ENCODE peak calls at places on chromosome 9, in five cellular contexts. N, Z, M, I and W are unnamed samples.
A peak's percentile ranks its signal among the peaks of the same experiment; 100 is the strongest.

GRCh38 chr9:20227166-20227874 is 395.0 kb downstream of the MLLT3 start:
- DNase-seq in N (no peak), Z (no peak), M (no peak), I (no peak), W (no peak)

GRCh38 chr9:8366161-8366926 is 566.8 kb upstream of the DMAC1 start:
- DNase-seq in N (no peak), Z (no peak), M (peak; percentile 35), I (peak; percentile 68), W (no peak)

GRCh38 chr9:36843964-36844363 is 190.1 kb downstream of the PAX5 start:
- DNase-seq in N (no peak), Z (no peak), M (no peak), I (no peak), W (no peak)

GRCh38 chr9:124306098-124306735 is 48.5 kb downstream of the NEK6 start:
- DNase-seq in N (no peak), Z (no peak), M (peak; percentile 96), I (peak; percentile 86), W (no peak)

GRCh38 chr9:6034954-6035353 is 19.5 kb upstream of the RANBP6 start:
- DNase-seq in N (no peak), Z (no peak), M (no peak), I (no peak), W (no peak)

GRCh38 chr9:122186301-122186700 is 26.6 kb downstream of the MORN5 start:
- DNase-seq in N (no peak), Z (no peak), M (no peak), I (no peak), W (no peak)

GRCh38 chr9:32251539-32251938 is 132.9 kb upstream of the ACO1 start:
- DNase-seq in N (no peak), Z (peak; percentile 39), M (peak; percentile 20), I (peak; percentile 49), W (peak; percentile 70)

GRCh38 chr9:105676351-105676923 is 14.2 kb downstream of the TAL2 start:
- DNase-seq in N (no peak), Z (no peak), M (no peak), I (no peak), W (no peak)

GRCh38 chr9:108599571-108599970 is 256.2 kb downstream of the ACTL7B start:
- DNase-seq in N (no peak), Z (no peak), M (no peak), I (no peak), W (no peak)

GRCh38 chr9:71929223-71929622 is 17.8 kb downstream of the C9orf85 start:
- DNase-seq in N (no peak), Z (no peak), M (peak; percentile 82), I (peak; percentile 18), W (no peak)

GRCh38 chr9:112550531-112550930 is 63.9 kb downstream of the KIAA1958 start:
- DNase-seq in N (no peak), Z (no peak), M (no peak), I (no peak), W (no peak)

GRCh38 chr9:109745335-109746283 is 34.4 kb upstream of the PALM2AKAP2 start:
- DNase-seq in N (no peak), Z (peak; percentile 55), M (peak; percentile 75), I (no peak), W (peak; percentile 54)

GRCh38 chr9:133188006-133188842 is 20.8 kb downstream of the OBP2B start:
- DNase-seq in N (no peak), Z (peak; percentile 65), M (no peak), I (no peak), W (peak; percentile 80)

GRCh38 chr9:131111186-131111853 is 14.1 kb upstream of the NUP214 start:
- DNase-seq in N (no peak), Z (no peak), M (no peak), I (no peak), W (no peak)

GRCh38 chr9:113298924-113299770 is 4.0 kb downstream of the RNF183 start:
- DNase-seq in N (no peak), Z (no peak), M (no peak), I (no peak), W (peak; percentile 36)

GRCh38 chr9:95830768-95831167 is 44.7 kb upstream of the ERCC6L2 start:
- DNase-seq in N (no peak), Z (no peak), M (no peak), I (no peak), W (no peak)

GRCh38 chr9:80012557-80013330 is 441.0 kb downstream of the TLE4 start:
- DNase-seq in N (no peak), Z (no peak), M (no peak), I (no peak), W (no peak)

GRCh38 chr9:98380065-98380681 is 124.7 kb upstream of the TBC1D2 start:
- DNase-seq in N (no peak), Z (no peak), M (peak; percentile 65), I (peak; percentile 46), W (peak; percentile 57)

GRCh38 chr9:79524266-79524665 is 47.5 kb upstream of the TLE4 start:
- DNase-seq in N (no peak), Z (no peak), M (peak; percentile 60), I (peak; percentile 16), W (no peak)

GRCh38 chr9:37650873-37651768 is at the start of gene FRMPD1:
- DNase-seq in N (peak; percentile 36), Z (peak; percentile 88), M (peak; percentile 14), I (peak; percentile 1), W (peak; percentile 69)

GRCh38 chr9:3136999-3137675 is 293.2 kb upstream of the PUM3 start:
- DNase-seq in N (no peak), Z (no peak), M (no peak), I (no peak), W (no peak)

GRCh38 chr9:114099523-114100270 is 605 bp upstream of the KIF12 start:
- DNase-seq in N (no peak), Z (no peak), M (no peak), I (no peak), W (no peak)

GRCh38 chr9:26744362-26744965 is 148.1 kb downstream of the CAAP1 start:
- DNase-seq in N (no peak), Z (no peak), M (peak; percentile 38), I (no peak), W (no peak)

GRCh38 chr9:132572921-132573320 is 9.5 kb upstream of the BARHL1 start:
- DNase-seq in N (no peak), Z (no peak), M (no peak), I (peak; percentile 25), W (peak; percentile 62)

GRCh38 chr9:101399641-101399965 is 952 bp downstream of the ZNF189 start:
- DNase-seq in N (no peak), Z (no peak), M (no peak), I (no peak), W (no peak)

GRCh38 chr9:34463098-34463900 is 4.7 kb downstream of the DNAI1 start:
- DNase-seq in N (no peak), Z (no peak), M (peak; percentile 60), I (peak; percentile 46), W (no peak)

GRCh38 chr9:79013715-79014610 is 557.8 kb upstream of the TLE4 start:
- DNase-seq in N (no peak), Z (no peak), M (peak; percentile 38), I (peak; percentile 15), W (no peak)

GRCh38 chr9:88280816-88281382 is 107.3 kb upstream of the SPIN1 start:
- DNase-seq in N (no peak), Z (no peak), M (peak; percentile 76), I (peak; percentile 7), W (peak; percentile 56)

GRCh38 chr9:103802068-103802467 is 292.0 kb upstream of the SMC2 start:
- DNase-seq in N (no peak), Z (no peak), M (no peak), I (peak; percentile 62), W (no peak)

GRCh38 chr9:116992870-116993269 is 305.8 kb downstream of the TRIM32 start:
- DNase-seq in N (no peak), Z (no peak), M (peak; percentile 2), I (no peak), W (no peak)

GRCh38 chr9:95024097-95024671 is 293.3 kb downstream of the FANCC start:
- DNase-seq in N (no peak), Z (no peak), M (no peak), I (no peak), W (peak; percentile 27)